ENCODE peak calls at places on chromosomes 7 and 10, in five cellular contexts. W, F, X, A and V are unnamed samples.

GRCh38 chr10:86481761-86482160 is 39.8 kb downstream of the WAPL start:
- DNase-seq in A (no peak), W (no peak), F (no peak), X (no peak), V (no peak)

GRCh38 chr10:102344067-102344466 is 51.4 kb upstream of the NFKB2 start:
- DNase-seq in W (no peak), A (no peak), F (peak), X (no peak), V (no peak)

GRCh38 chr10:7054915-7055314 is 355.9 kb downstream of the SFMBT2 start:
- DNase-seq in F (peak), W (no peak), X (no peak), A (no peak), V (peak)

GRCh38 chr10:130786365-130786966 is 525.1 kb downstream of the TCERG1L start:
- DNase-seq in F (no peak), A (no peak), X (no peak), W (no peak), V (no peak)

GRCh38 chr7:151059362-151060112 is at the start of gene SLC4A2:
- DNase-seq in X (no peak), W (peak), F (peak), A (peak), V (peak)

GRCh38 chr10:103762166-103762565 is 93.2 kb downstream of the SH3PXD2A start:
- DNase-seq in W (no peak), X (no peak), A (no peak), F (no peak), V (peak)

GRCh38 chr10:131872837-131873375 is 27.9 kb upstream of the PPP2R2D start:
- DNase-seq in X (no peak), F (no peak), A (no peak), W (no peak), V (no peak)

GRCh38 chr10:110706690-110707098 is 62.6 kb downstream of the RBM20 start:
- DNase-seq in X (no peak), F (no peak), W (no peak), A (no peak), V (no peak)

GRCh38 chr10:4527281-4527960 is 298.6 kb upstream of the AKR1E2 start:
- DNase-seq in X (no peak), W (no peak), A (no peak), F (no peak), V (no peak)

GRCh38 chr10:81873932-81874816 is 820 bp upstream of the NRG3 start:
- DNase-seq in A (no peak), X (no peak), W (no peak), F (peak), V (no peak)

DNA sequence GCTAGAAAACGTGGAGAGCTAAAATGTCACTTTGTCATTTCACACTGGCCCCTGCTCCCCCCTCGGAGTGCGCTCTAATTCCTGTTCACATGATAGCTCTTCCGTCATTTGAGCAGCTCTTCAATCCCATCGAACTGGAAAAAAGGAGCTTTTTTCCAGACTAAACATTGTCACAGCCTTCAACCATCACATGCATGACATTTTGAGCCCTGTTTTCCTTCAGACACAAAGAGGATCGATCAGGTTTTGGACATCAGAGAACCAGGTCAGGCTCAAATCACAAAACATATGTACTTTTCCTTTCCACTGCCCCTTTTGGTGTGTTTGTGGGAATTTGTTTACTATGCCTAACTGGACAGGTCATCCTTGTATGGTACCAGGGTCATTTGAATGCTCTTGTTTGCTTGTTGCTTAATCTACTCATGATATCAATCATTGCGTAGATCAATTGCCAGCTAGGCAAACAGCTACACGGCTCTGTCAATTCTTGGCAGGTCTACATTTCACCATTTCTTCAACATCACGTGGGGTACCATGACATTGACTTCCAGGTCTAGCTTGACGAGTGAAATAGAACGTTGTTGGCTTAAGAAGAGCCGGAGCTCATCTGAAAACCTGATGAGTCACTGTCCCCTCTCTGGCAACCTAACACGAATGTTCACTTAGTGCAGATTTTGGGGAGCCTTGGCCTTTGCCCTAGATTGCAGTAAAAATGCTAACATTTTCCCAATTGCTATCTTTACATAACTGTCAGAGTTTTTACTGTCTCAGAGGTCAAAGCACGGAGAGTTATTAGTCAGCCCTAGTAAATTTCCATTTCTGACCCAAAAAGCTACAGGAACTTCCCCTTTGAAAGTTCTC is 87.3 kb downstream of the LYZL2 start:
- DNase-seq in X (no peak), W (no peak), A (no peak), F (peak), V (no peak)
- TF ChIP-seq POLR2A in X (no peak), W (no peak), A (no peak), F (no peak), V (no peak)

GRCh38 chr7:66016131-66016461 is 34.1 kb upstream of the GUSB start:
- DNase-seq in A (no peak), X (no peak), F (no peak), W (no peak), V (peak)

GRCh38 chr7:66015440-66016130 is 33.6 kb upstream of the GUSB start:
- DNase-seq in X (no peak), A (no peak), W (no peak), F (no peak), V (no peak)

DNA sequence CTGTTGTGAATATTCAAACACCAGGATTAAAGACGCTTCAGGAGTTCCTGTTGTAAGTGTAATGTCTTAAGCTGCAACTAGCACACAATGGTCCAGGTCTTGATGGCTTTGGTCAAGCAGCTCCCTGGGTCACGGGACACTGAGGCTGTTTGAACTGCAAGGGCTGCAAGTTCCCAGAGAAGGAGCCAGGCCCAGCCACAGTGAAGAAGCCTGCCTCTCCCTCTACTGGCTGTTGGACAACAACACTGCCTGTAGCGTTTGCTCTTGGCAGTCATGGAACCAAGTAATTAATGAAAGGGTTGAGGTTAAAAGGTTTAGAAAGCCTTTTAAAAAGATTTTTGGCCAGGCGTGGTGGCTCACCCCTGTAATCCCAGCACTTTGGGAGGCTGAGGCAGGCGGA is 31.9 kb upstream of the GUSB start:
- DNase-seq in F (peak), X (no peak), W (no peak), A (peak), V (peak)
- TF ChIP-seq POLR2A in F (no peak), X (no peak), W (no peak), A (no peak), V (no peak)

DNA sequence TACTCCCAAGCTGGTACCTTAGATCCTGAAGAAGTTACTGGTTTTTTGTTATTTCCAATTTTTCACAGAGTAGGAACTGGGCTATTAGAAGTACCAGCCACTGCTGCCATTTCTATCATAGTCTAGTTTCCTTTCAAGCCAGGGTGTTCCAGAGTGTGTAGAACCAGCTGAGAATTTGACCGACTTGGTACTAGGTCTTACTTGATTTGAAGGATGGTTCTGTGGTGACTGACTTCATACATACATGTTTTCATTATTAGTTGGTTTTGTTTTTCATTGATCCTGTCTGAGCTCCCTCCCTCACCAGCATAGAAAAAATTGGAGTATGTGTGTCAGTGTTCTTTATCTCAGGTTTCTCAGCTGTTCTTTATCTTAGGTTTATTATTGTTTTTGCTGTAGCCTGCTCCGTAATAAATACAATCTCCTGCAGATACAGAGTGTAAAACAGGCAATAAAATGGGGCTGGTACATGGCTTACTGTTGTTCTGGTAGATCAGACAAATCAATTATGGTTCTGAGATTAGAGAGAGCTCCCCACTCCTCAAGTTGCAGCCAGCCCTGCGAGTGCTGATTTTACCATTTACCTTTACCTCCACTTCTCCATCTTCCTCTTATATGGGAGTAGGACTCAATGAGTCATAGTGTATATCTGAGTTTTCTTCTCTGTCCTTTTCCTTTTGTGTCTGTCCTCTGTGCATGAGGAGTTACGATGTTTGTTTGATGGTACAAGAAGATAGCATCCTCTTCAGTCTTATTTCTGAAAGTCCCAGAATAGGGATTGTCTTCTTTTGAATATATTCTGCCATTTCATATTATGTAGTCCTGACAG is 122.6 kb downstream of the LRRC4 start:
- DNase-seq in F (no peak), A (no peak), X (no peak), W (no peak), V (no peak)
- TF ChIP-seq POLR2A in F (no peak), A (no peak), X (no peak), W (no peak), V (no peak)

GRCh38 chr10:48667960-48668541 is 16.6 kb upstream of the WDFY4 start:
- DNase-seq in X (no peak), F (no peak), A (no peak), W (no peak), V (no peak)

GRCh38 chr10:48672596-48673255 is 11.9 kb upstream of the WDFY4 start:
- DNase-seq in X (peak), W (no peak), A (no peak), F (no peak), V (no peak)

GRCh38 chr10:48671914-48672595 is 12.6 kb upstream of the WDFY4 start:
- DNase-seq in X (peak), A (no peak), W (no peak), F (no peak), V (no peak)

GRCh38 chr10:48670978-48671913 is 13.4 kb upstream of the WDFY4 start:
- DNase-seq in F (no peak), W (no peak), A (no peak), X (peak), V (no peak)
- TF ChIP-seq POLR2A in F (no peak), W (no peak), A (no peak), X (no peak), V (no peak)

GRCh38 chr7:138285129-138285528 is 174.9 kb upstream of the TRIM24 start:
- DNase-seq in F (peak), W (no peak), X (no peak), A (no peak), V (no peak)
- TF ChIP-seq POLR2A in F (no peak), W (no peak), X (no peak), A (no peak), V (no peak)

DNA sequence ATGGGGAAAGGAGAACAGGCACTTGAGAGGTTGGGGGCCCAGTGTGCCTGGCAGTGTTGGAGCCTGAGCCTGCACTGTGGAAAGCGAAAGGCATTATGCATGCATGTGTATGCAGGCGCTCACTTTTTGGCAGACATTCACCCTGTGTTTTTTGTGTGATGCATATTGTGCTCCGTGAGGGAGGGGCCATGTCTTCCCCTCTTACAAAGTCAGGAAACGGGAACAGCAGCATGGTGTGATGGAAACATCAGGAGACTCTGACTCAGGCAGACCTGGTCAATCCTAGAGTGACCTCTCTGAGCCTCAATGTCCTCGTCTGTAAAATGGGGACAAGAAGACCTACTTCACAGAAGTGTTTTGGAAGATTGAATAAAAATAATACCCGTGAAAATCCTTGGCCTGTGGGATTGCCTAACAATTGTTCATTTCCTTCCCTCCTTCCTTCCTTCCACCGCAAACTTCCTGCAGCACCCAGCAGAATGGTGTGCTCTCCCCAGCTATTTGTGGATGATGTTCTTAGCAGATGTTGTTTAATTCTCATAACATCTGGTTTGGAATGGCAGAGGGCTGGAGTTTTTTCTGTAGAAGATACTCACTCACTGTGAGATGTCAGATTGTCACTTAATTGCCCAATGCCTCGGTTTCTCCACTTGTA is 39.7 kb downstream of the CDH23 start:
- DNase-seq in A (no peak), X (no peak), W (no peak), F (no peak), V (no peak)
- TF ChIP-seq POLR2A in A (no peak), X (no peak), W (no peak), F (no peak), V (no peak)

DNA sequence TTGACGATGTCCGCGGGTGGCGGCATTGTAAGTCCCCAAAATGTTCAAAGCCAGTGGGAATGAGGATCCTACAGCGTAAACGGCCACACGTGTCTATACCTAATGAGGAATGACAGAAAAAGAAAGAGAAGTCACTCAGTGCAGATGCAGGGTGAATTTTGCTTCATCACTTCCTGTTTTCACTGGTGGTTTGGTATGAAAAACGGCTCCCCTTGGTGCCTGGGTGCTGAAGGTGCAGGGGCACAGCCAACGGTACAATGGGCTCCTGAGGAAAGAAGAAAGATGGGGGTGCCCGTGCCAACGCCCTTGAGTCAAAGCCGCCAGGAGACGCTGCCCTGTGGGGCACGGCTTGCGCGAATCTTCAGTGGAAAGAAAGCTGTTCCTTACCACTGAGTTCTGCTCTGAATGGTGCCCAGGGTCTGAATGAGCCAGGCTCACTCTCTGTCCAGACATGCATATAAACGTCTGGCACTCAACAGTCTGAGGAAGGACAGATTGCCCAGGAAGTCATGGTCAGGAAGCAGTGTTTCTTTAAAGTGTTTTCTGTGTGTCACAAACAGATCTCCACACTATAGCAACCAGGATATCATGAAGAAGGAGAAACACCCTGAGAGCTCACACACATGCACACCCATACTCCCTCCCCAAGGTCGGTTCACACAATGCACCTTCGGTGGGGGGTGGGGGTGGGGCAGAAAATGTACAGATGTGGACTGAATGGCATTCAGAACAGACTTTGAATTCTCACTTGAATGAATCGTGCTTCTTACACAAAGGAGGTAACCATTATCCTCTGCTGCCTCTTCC is 105.8 kb downstream of the ELMO1 start:
- DNase-seq in F (peak), W (no peak), X (no peak), A (no peak), V (peak)
- TF ChIP-seq POLR2A in F (no peak), W (no peak), X (no peak), A (no peak), V (peak)

GRCh38 chr10:30059209-30060107 is at the start of gene JCAD:
- DNase-seq in W (peak), F (peak), X (no peak), A (peak), V (peak)
- TF ChIP-seq POLR2A in W (peak), F (peak), X (no peak), A (peak), V (no peak)

GRCh38 chr7:100429637-100430449 is at the start of gene MEPCE:
- DNase-seq in W (peak), A (peak), F (peak), X (no peak), V (peak)
- TF ChIP-seq POLR2A in W (peak), A (peak), F (peak), X (no peak), V (no peak)

GRCh38 chr10:116461680-116462079 is 34.0 kb downstream of the PNLIPRP3 start:
- DNase-seq in A (no peak), X (no peak), W (no peak), F (no peak), V (no peak)
- TF ChIP-seq POLR2A in A (no peak), X (no peak), W (no peak), F (no peak), V (no peak)